ENCODE peak calls at places on chromosomes 7 and 10, in seven cellular contexts. V, J, N, G, R, D and Q are unnamed samples.

GRCh38 chr10:51046668-51047067 is 27.6 kb upstream of the PRKG1 start:
- DNase-seq in G (peak; percentile 51), R (no peak), N (no peak), J (no peak), D (no peak), V (no peak), Q (no peak)

GRCh38 chr7:55179897-55180682 is 161.3 kb downstream of the EGFR start:
- DNase-seq in V (no peak), R (no peak), D (no peak), J (no peak), G (no peak), N (no peak), Q (no peak)

GRCh38 chr7:90977056-90977455 is 287.2 kb upstream of the FZD1 start:
- DNase-seq in D (no peak), R (no peak), G (no peak), J (no peak), V (no peak), N (no peak), Q (no peak)

GRCh38 chr10:35334297-35334696 is 2.0 kb upstream of the CCNY start:
- DNase-seq in R (no peak), G (no peak), V (no peak), N (no peak), D (no peak), J (no peak), Q (no peak)

GRCh38 chr7:103574536-103574935 is 128.5 kb upstream of the SLC26A5 start:
- DNase-seq in V (no peak), G (no peak), R (no peak), N (no peak), J (no peak), D (no peak), Q (no peak)

GRCh38 chr7:1564603-1565022 is 5.2 kb downstream of the PSMG3 start:
- DNase-seq in J (no peak), V (no peak), G (peak; percentile 88), R (no peak), N (no peak), D (no peak), Q (peak; percentile 39)

GRCh38 chr10:120963053-120963533 is 111.9 kb downstream of the WDR11 start:
- DNase-seq in G (no peak), R (no peak), D (peak; percentile 76), V (no peak), J (no peak), N (peak; percentile 85), Q (no peak)

GRCh38 chr10:100886544-100886943 is 26.2 kb upstream of the SLF2 start:
- DNase-seq in G (no peak), N (no peak), R (no peak), D (no peak), V (no peak), J (no peak), Q (no peak)

GRCh38 chr10:43206391-43207235 is 60.3 kb downstream of the RASGEF1A start:
- DNase-seq in D (no peak), N (no peak), R (no peak), J (no peak), G (no peak), V (no peak), Q (peak; percentile 35)

GRCh38 chr7:123538189-123538714 is 3.9 kb upstream of the IQUB start:
- DNase-seq in G (peak; percentile 88), R (no peak), J (no peak), D (no peak), N (no peak), V (no peak), Q (no peak)

GRCh38 chr7:105677803-105678583 is 96.7 kb upstream of the EFCAB10 start:
- DNase-seq in V (peak; percentile 51), R (peak; percentile 60), N (no peak), J (no peak), G (peak; percentile 6), D (no peak), Q (no peak)

GRCh38 chr7:100860702-100861615 is 6.2 kb upstream of the TRIP6 start:
- DNase-seq in G (no peak), R (no peak), D (no peak), V (no peak), J (no peak), N (no peak), Q (no peak)

GRCh38 chr7:6393667-6394056 is 54.1 kb downstream of the DAGLB start:
- DNase-seq in N (no peak), R (no peak), D (no peak), G (no peak), V (no peak), J (no peak), Q (no peak)

GRCh38 chr7:6395898-6396582 is 51.7 kb downstream of the DAGLB start:
- DNase-seq in G (no peak), N (no peak), J (peak; percentile 31), R (no peak), D (no peak), V (no peak), Q (no peak)

GRCh38 chr7:6394114-6394513 is 53.6 kb downstream of the DAGLB start:
- DNase-seq in G (no peak), R (no peak), N (no peak), D (no peak), V (no peak), J (no peak), Q (no peak)

GRCh38 chr7:6389728-6390127 is 58.0 kb downstream of the DAGLB start:
- DNase-seq in J (no peak), V (no peak), N (no peak), G (no peak), D (no peak), R (no peak), Q (no peak)

GRCh38 chr7:6392712-6393666 is 54.8 kb downstream of the DAGLB start:
- DNase-seq in J (peak; percentile 52), V (no peak), R (no peak), G (peak; percentile 90), D (no peak), N (no peak), Q (no peak)
- H3K4me1 ChIP-seq in J (peaks cover 64% of the 10 kb centered on the region), V (peaks cover 20% of the 10 kb centered on the region), R (peaks cover 6% of the 10 kb centered on the region), G (peaks cover 23% of the 10 kb centered on the region), D (peaks cover 2% of the 10 kb centered on the region), N (no peaks in the 10 kb centered on the region), Q (no peaks in the 10 kb centered on the region)

DNA sequence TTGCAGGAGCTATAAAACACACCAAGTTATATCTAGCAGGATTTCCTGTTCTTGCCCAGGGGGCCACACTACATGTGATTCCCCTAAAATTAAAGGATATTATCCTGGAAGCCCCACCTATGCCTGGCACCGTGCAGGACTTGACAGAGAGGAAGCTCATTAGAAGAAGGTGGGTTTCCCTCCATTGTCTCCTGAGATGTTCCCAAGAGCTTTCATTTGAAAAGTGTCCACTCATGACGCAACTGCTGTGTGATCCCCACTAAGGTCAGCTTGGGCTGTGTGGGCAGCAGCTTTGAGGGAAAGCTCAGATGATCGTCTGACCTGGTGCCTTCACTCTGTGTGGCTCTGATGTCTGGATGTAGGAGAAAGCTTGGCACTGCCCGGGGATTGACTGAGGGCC is 53.5 kb downstream of the RAMP3 start:
- DNase-seq in J (no peak), R (no peak), D (no peak), V (no peak), N (no peak), G (no peak), Q (no peak)
- H3K27ac ChIP-seq in J (peak overlapping the region; percentile 79), R (no peak overlapping the region), D (no peak overlapping the region), V (no peak overlapping the region), N (no peak overlapping the region), G (no peak overlapping the region), Q (no peak overlapping the region)

GRCh38 chr7:144819566-144819965 is 16.3 kb downstream of the TPK1 start:
- DNase-seq in V (no peak), N (no peak), G (no peak), D (no peak), J (no peak), R (no peak), Q (no peak)

GRCh38 chr7:144817001-144817400 is 18.9 kb downstream of the TPK1 start:
- DNase-seq in J (no peak), D (no peak), R (no peak), V (no peak), G (no peak), N (no peak), Q (no peak)

GRCh38 chr7:144820557-144820956 is 15.3 kb downstream of the TPK1 start:
- DNase-seq in V (no peak), J (no peak), R (no peak), N (no peak), D (no peak), G (no peak), Q (no peak)

GRCh38 chr7:144821069-144821468 is 14.8 kb downstream of the TPK1 start:
- DNase-seq in N (no peak), G (no peak), R (no peak), D (no peak), V (no peak), J (no peak), Q (no peak)

DNA sequence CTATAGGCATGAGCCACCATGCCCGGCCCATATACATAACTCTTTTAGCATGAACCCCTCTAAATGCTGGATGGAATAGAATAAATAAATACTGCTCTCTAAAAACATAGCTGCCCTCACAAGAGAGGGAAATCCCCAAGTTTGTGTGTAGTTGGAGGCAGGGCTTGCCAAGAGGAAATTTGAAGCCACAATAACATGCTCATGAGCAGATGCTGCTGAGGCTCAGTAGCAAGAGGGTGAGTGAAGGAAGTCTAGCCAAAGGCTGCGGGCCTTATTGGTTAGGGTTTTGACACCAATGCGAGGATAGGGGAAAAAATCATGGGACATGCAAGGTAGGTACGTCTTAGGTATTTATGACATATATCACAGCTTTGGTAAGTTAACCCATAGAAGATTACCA is 17.3 kb downstream of the TPK1 start:
- DNase-seq in N (no peak), D (no peak), J (no peak), V (peak; percentile 25), G (no peak), R (peak; percentile 59), Q (no peak)
- H3K4me1 ChIP-seq in N (no peaks in the 10 kb centered on the region), D (no peaks in the 10 kb centered on the region), J (no peaks in the 10 kb centered on the region), V (peaks cover 59% of the 10 kb centered on the region), G (no peaks in the 10 kb centered on the region), R (peaks cover 48% of the 10 kb centered on the region), Q (no peaks in the 10 kb centered on the region)

DNA sequence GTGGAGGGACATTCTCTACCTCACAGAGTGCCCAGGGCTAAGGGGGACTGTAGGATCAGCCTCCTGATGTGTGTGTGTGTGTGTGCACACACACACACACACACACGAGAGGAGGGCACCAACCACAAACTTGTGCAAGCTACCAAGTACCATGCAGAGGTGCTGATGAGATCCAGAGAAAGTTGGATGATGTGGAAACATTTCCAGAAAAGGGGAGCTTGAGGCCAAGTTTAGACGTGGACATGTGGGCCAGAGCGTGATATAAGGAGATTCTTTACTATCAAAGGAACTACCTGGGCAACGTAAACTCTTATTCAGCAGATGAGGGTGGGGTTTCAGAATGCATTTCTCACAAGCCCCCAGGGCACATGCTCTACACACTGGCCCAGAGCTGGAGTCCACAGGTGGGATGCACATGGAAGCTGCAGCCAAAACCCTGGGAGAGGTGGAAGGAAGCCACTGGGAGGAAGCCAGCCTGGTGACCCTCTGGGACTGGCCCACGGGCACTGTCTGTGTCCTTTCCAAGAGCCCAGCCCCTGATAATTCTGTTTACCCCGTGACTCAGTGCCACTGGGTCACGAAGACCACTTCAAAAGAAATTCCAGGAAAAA is 53.5 kb downstream of the DLG5 start:
- DNase-seq in G (no peak), J (no peak), D (no peak), R (no peak), N (no peak), V (no peak), Q (no peak)
- H3K27ac ChIP-seq in G (no peak overlapping the region), J (no peak overlapping the region), D (no peak overlapping the region), R (no peak overlapping the region), N (no peak overlapping the region), V (no peak overlapping the region), Q (no peak overlapping the region)

GRCh38 chr10:74011762-74012161 is 13.8 kb downstream of the VCL start:
- DNase-seq in J (no peak), R (no peak), V (no peak), N (peak; percentile 23), G (peak; percentile 95), D (no peak), Q (no peak)
- H3K4me1 ChIP-seq in J (peaks cover 28% of the 10 kb centered on the region), R (peaks cover 17% of the 10 kb centered on the region), V (peaks cover 26% of the 10 kb centered on the region), N (peaks cover 18% of the 10 kb centered on the region), G (peaks cover 71% of the 10 kb centered on the region), D (peaks cover 32% of the 10 kb centered on the region), Q (peaks cover 11% of the 10 kb centered on the region)